ENCODE peak calls at places on chromosomes 7 and 10, in ten cellular contexts. C is AG04449, J is transverse colon, V is spleen, B is fibroblast of lung, K is mucosa of descending colon, Y is HepG2, Z is fibroblast of pulmonary artery, I is mesendoderm, S is keratinocyte. D is an unnamed sample.

GRCh38 chr10:109726473-109726872 is 196.8 kb downstream of the XPNPEP1 start:
- DNase-seq in C (no peak), J (no peak), V (no peak), B (no peak), K (peak), Y (no peak), Z (no peak), I (no peak), S (no peak), D (no peak)

GRCh38 chr7:51606601-51607154 is 290.1 kb upstream of the COBL start:
- DNase-seq in C (no peak), J (peak), V (no peak), B (no peak), K (peak), Y (no peak), Z (no peak), I (no peak), S (no peak), D (no peak)

GRCh38 chr7:138070908-138071307 is 5.4 kb upstream of the AKR1D1 start:
- DNase-seq in C (no peak), J (no peak), V (no peak), B (no peak), K (no peak), Y (no peak), Z (no peak), I (no peak), S (no peak), D (no peak)

GRCh38 chr7:142345817-142346216 is 88.0 kb upstream of the PRSS58 start:
- DNase-seq in C (no peak), J (no peak), V (no peak), B (no peak), K (no peak), Y (no peak), Z (no peak), I (no peak), S (no peak), D (no peak)

GRCh38 chr7:132407764-132408163 is 168.5 kb downstream of the PLXNA4 start:
- DNase-seq in C (no peak), J (no peak), V (no peak), B (peak), K (no peak), Y (no peak), Z (peak), I (no peak), S (no peak), D (no peak)

GRCh38 chr10:77970869-77971803 is 44.6 kb upstream of the DLG5 start:
- DNase-seq in C (peak), J (peak), V (peak), B (peak), K (peak), Y (peak), Z (peak), I (peak), S (no peak), D (peak)

GRCh38 chr7:151342811-151343210 is 1.2 kb downstream of the NUB1 start:
- DNase-seq in C (no peak), J (no peak), V (no peak), B (no peak), K (no peak), Y (no peak), Z (no peak), I (no peak), S (no peak), D (no peak)

GRCh38 chr10:114881462-114881861 is 56.5 kb upstream of the TRUB1 start:
- DNase-seq in C (peak), J (no peak), V (no peak), B (no peak), K (no peak), Y (no peak), Z (no peak), I (peak), S (no peak), D (no peak)

GRCh38 chr7:133947458-133948044 is 179.6 kb upstream of the LRGUK start:
- DNase-seq in C (no peak), J (no peak), V (no peak), B (no peak), K (no peak), Y (no peak), Z (no peak), I (peak), S (no peak), D (no peak)

GRCh38 chr7:40356871-40357676 is 222.3 kb downstream of the SUGCT start:
- DNase-seq in C (no peak), J (no peak), V (no peak), B (peak), K (no peak), Y (no peak), Z (peak), I (no peak), S (no peak), D (no peak)

GRCh38 chr7:149732611-149733010 is 40.8 kb downstream of the ZNF467 start:
- DNase-seq in C (no peak), J (no peak), V (peak), B (no peak), K (no peak), Y (no peak), Z (no peak), I (no peak), S (no peak), D (no peak)

DNA sequence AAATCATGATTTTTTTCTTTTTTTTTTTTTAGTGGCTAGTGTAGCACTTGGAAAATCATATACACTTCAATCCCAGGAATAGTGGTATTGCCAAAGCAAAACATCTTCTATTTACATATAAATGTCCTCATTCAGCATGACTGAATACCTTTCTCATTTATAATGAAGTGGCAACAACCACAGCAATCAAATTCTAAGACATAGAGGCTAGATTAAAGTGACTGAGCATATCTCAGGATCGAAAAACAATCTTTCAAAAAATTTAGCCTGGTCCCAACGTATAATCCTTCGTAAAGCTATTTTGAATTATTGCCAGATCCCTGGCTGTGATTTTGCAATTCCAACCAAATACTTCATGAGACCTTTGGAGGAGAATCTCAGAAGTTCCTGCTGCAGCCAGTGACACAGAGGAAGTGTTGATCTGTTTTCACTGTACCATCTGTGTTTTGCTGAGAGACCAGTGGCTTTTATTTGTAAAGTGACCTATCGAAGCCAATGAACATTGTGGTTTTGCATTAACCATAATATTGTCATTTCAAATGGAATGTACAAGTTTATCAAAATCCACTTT is 29.8 kb upstream of the SP8 start:
- DNase-seq in C (no peak), J (no peak), V (no peak), B (no peak), K (no peak), Y (no peak), Z (no peak), I (no peak), S (no peak), D (no peak)
- H3K4me3 ChIP-seq in C (no peak), J (no peak), V (no peak), B (no peak), K (no peak), Y (no peak), Z (no peak), I (no peak), S (no peak), D (no peak)

DNA sequence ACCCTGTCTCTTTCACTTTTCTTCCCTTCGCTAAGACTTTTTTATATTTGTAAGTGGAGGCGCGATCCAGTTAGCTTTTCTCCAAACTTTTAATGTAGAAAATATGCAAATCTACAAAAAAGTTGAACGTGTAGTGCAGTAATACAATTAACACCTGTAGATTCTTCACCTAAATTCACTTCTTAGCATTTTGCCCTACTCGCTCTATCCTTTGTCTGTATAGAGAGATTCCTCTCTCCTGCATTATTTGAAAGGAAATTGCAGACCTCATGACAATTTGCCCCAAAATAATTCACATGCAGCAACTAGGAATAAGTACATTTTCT is 21.4 kb downstream of the FGFBP3 start:
- DNase-seq in C (no peak), J (no peak), V (no peak), B (no peak), K (no peak), Y (no peak), Z (no peak), I (no peak), S (no peak), D (no peak)
- H3K4me3 ChIP-seq in C (peak), J (peak), V (peak), B (peak), K (no peak), Y (peak), Z (peak), I (no peak), S (peak), D (peak)

GRCh38 chr7:140923358-140924006 is 1.2 kb downstream of the BRAF start:
- DNase-seq in C (no peak), J (no peak), V (no peak), B (peak), K (peak), Y (no peak), Z (peak), I (peak), S (no peak), D (no peak)
- H3K4me3 ChIP-seq in C (peak), J (peak), V (peak), B (peak), K (peak), Y (peak), Z (peak), I (peak), S (peak), D (peak)

DNA sequence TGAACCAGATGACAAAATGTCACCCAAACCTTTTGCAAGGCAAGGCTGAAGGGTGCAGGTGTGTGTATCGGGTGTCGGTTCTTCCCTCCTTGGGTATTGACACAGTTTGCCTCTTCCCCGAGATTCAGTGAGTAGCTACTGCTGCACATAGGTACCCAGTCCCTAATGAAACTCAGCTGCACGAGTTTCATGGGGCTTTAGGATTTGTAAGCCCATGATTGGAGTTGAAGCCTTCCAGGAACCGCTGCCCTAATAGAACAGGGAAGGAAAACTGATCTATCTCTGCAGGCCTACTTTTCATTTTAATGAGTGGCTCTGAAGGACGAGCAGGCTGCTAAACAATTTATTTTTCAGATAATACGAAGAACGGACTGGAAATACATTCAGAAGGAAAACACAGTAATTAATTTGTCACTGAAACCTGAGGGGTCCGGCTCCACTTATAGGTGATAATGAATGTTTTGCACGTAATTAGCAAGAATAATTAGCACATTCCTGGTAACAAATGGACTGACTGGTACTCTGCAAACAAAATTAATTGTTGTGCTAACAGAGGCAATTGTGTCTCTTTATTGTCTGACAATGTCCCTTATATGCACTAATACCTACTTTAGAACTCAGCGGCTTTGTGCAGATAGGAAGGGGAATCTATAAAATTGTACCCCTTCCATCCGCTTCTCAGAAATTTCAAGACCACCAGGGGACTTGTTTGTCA is 49.6 kb upstream of the FZD8 start:
- DNase-seq in C (no peak), J (no peak), V (no peak), B (no peak), K (no peak), Y (no peak), Z (no peak), I (peak), S (no peak), D (no peak)
- H3K4me3 ChIP-seq in C (no peak), J (no peak), V (no peak), B (no peak), K (no peak), Y (no peak), Z (no peak), I (no peak), S (no peak), D (no peak)

GRCh38 chr7:4218481-4218880 is 463.6 kb upstream of the FOXK1 start:
- DNase-seq in C (no peak), J (no peak), V (no peak), B (no peak), K (no peak), Y (no peak), Z (no peak), I (no peak), S (no peak), D (no peak)
- H3K4me3 ChIP-seq in C (no peak), J (no peak), V (no peak), B (no peak), K (no peak), Y (no peak), Z (no peak), I (no peak), S (no peak), D (no peak)

DNA sequence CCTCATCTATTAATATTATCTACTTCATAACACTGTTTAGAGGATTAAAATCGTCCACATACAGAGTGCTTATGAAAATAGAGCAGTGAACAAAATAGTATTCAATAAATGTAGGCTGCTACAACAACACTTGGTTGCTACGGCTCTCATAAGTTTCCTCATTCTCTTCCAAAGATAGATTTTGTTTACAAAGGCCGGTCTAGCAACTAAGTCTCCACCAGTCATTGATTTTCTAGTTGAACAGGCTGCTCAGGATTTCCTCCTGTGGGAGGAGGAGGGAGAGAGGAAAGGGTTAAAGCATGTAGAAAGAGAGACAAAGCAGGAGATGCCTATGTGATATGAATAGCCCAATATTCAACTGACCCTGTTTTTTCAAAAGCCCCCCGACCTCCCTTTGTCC is 19.9 kb downstream of the IRF5 start:
- DNase-seq in C (no peak), J (no peak), V (no peak), B (no peak), K (no peak), Y (no peak), Z (no peak), I (no peak), S (no peak), D (no peak)
- H3K4me3 ChIP-seq in C (no peak), J (no peak), V (no peak), B (no peak), K (no peak), Y (no peak), Z (no peak), I (no peak), S (no peak), D (no peak)

DNA sequence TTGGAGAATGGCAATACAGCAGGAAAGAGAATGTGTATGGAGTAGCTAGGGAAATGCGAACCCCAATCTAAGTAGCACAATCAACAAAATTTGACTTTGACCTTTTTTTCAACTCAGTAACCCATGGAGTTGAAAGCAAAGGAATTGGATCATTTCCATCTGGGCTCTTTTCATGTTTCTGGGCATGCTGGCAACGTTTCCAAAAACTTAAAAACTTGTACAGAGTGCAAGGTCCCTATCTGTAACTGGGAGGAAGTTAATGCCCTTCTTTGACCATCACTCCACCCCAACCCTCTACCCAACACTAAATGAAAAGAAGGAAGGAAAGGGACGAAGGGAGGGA is 1.3 kb upstream of the HIBADH start:
- DNase-seq in C (no peak), J (no peak), V (no peak), B (no peak), K (no peak), Y (no peak), Z (no peak), I (no peak), S (no peak), D (no peak)
- H3K4me3 ChIP-seq in C (no peak), J (no peak), V (no peak), B (no peak), K (no peak), Y (peak), Z (no peak), I (no peak), S (no peak), D (no peak)

D was measured in skeletal muscle cell.